ENCODE peak calls at places on chromosomes 6 and 20, in ten cellular contexts. X is fibroblast of mammary gland, E is right lobe of liver, W is K562, P is cardiac fibroblast, F is A549, O is BE2C, I is DND-41, C is retinal pigment epithelial cell, G is adrenal gland. K is an unnamed sample.

GRCh38 chr20:45095753-45096371 is 5.1 kb downstream of the KCNS1 start:
- DNase-seq in G (peak; percentile 70), O (peak; percentile 62), W (peak; percentile 63), F (peak; percentile 61), P (peak; percentile 81), I (peak; percentile 73), C (no peak), X (peak; percentile 69), E (peak; percentile 62), K (peak; percentile 80)

GRCh38 chr6:100999034-100999597 is 118.0 kb upstream of the ASCC3 start:
- DNase-seq in G (no peak), W (no peak), C (no peak), F (no peak), X (no peak), O (no peak), I (no peak), E (no peak), P (no peak), K (no peak)

GRCh38 chr20:19478320-19478719 is 265.9 kb downstream of the SLC24A3 start:
- DNase-seq in C (no peak), E (no peak), O (no peak), X (no peak), G (no peak), P (no peak), F (no peak), I (peak; percentile 12), W (no peak), K (no peak)

GRCh38 chr20:35908007-35908406 is 46.3 kb downstream of the SCAND1 start:
- DNase-seq in P (no peak), X (no peak), G (no peak), F (no peak), I (no peak), E (no peak), C (no peak), W (no peak), O (no peak), K (no peak)

GRCh38 chr20:15930324-15931305 is 642.6 kb downstream of the KIF16B start:
- DNase-seq in G (peak; percentile 50), C (peak; percentile 4), O (no peak), I (no peak), E (no peak), P (peak; percentile 5), X (peak; percentile 64), W (no peak), F (peak; percentile 43), K (no peak)

GRCh38 chr20:50526403-50526989 is 16.3 kb downstream of the PTPN1 start:
- DNase-seq in F (no peak), O (no peak), P (peak; percentile 37), C (no peak), G (no peak), I (no peak), X (peak; percentile 37), E (no peak), W (no peak), K (no peak)

GRCh38 chr20:50335866-50336265 is 145.2 kb downstream of the CEBPB start:
- DNase-seq in W (no peak), P (no peak), F (no peak), I (no peak), G (no peak), E (no peak), C (no peak), X (no peak), O (no peak), K (no peak)

GRCh38 chr6:16167219-16167618 is 38.3 kb downstream of the MYLIP start:
- DNase-seq in P (no peak), F (no peak), I (no peak), G (no peak), O (no peak), W (no peak), E (no peak), X (no peak), C (no peak), K (no peak)

GRCh38 chr6:7726416-7727149 is 684 bp downstream of the BMP6 start:
- DNase-seq in E (no peak), W (peak; percentile 16), O (no peak), I (no peak), G (no peak), F (peak; percentile 45), X (no peak), C (no peak), P (peak; percentile 12), K (peak; percentile 7)

GRCh38 chr6:7728855-7729590 is 3.1 kb downstream of the BMP6 start:
- DNase-seq in I (no peak), O (no peak), F (no peak), X (no peak), W (no peak), P (peak; percentile 54), G (no peak), C (no peak), E (no peak), K (peak; percentile 46)

GRCh38 chr6:7727951-7728854 is 2.3 kb downstream of the BMP6 start:
- DNase-seq in E (no peak), F (peak; percentile 45), I (no peak), P (peak; percentile 55), G (peak; percentile 35), O (peak; percentile 18), X (no peak), W (no peak), C (no peak), K (peak; percentile 52)

GRCh38 chr6:7725849-7726415 is at the start of gene BMP6:
- DNase-seq in C (peak; percentile 71), P (peak; percentile 92), I (no peak), E (peak; percentile 90), O (peak; percentile 90), F (peak; percentile 88), G (peak; percentile 92), X (peak; percentile 70), W (peak; percentile 98), K (peak; percentile 87)

DNA sequence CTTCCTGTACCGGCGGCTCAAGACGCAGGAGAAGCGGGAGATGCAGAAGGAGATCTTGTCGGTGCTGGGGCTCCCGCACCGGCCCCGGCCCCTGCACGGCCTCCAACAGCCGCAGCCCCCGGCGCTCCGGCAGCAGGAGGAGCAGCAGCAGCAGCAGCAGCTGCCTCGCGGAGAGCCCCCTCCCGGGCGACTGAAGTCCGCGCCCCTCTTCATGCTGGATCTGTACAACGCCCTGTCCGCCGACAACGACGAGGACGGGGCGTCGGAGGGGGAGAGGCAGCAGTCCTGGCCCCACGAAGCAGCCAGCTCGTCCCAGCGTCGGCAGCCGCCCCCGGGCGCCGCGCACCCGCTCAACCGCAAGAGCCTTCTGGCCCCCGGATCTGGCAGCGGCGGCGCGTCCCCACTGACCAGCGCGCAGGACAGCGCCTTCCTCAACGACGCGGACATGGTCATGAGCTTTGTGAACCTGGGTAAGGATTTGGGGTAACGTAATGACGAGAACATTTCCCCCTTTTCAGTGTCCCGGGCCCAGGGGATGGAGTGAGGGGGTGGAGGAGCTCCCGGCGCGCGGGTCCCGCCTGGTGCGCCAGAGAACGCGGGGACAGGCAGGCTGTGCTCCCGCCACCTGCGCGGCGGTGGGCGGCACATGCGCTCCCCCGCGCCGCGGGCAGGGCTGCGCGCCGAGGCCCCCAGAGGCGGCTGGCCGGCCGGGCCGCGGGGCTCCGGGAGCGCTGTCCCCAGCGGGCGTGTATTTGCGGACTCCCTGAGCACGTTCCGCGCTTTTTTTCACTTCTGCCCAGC is 1.5 kb downstream of the BMP6 start:
- DNase-seq in P (peak; percentile 34), I (no peak), W (no peak), F (peak; percentile 32), E (no peak), X (no peak), G (no peak), O (peak; percentile 11), C (no peak), K (peak; percentile 27)
- TF ChIP-seq CTCF in P (no peak), I (no peak), W (no peak), F (no peak), E (no peak), X (no peak), G (no peak), O (no peak), C (no peak), K (no peak)

GRCh38 chr6:51814418-51814817 is 273.0 kb downstream of the PKHD1 start:
- DNase-seq in I (peak; percentile 64), X (no peak), P (no peak), G (no peak), W (no peak), O (no peak), E (no peak), C (no peak), F (no peak), K (no peak)

GRCh38 chr6:51812231-51812630 is 275.2 kb downstream of the PKHD1 start:
- DNase-seq in G (no peak), F (no peak), C (no peak), X (no peak), I (no peak), P (no peak), W (no peak), E (no peak), O (no peak), K (no peak)

GRCh38 chr6:51817832-51818231 is 269.6 kb downstream of the PKHD1 start:
- DNase-seq in W (no peak), X (no peak), P (no peak), C (no peak), I (no peak), O (peak; percentile 8), E (no peak), F (no peak), G (no peak), K (no peak)

GRCh38 chr6:51818520-51819022 is 268.8 kb downstream of the PKHD1 start:
- DNase-seq in G (no peak), X (no peak), I (no peak), F (no peak), P (no peak), W (no peak), O (no peak), E (no peak), C (no peak), K (no peak)

DNA sequence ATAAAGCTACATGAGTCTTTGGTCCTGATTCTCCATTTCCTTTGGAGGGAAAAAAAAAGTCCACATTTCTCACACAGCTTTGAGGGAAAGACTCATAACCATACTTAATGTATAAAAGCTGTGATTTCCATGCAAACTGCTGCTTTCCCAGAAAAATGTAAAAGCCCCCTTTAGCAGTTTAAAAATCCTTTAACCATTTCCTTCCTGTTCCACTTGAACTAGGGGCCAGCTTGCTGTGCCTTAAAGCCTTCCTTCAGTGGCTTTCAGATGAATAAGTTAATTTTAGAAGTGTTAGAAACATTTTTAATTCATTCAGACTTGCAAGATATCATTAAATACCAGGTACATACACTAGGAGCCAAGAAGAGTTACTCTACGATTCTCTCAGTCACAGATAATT is 273.5 kb downstream of the PKHD1 start:
- DNase-seq in O (no peak), G (no peak), C (no peak), W (no peak), X (no peak), E (no peak), P (no peak), F (no peak), I (no peak), K (no peak)
- H3K4me3 ChIP-seq in O (no peak overlapping the region), G (no peak overlapping the region), C (no peak overlapping the region), W (no peak overlapping the region), X (no peak overlapping the region), E (no peak overlapping the region), P (no peak overlapping the region), F (no peak overlapping the region), I (no peak overlapping the region), K (no peak overlapping the region)

GRCh38 chr20:3173582-3174441 is 463 bp upstream of the LZTS3 start:
- DNase-seq in C (no peak), G (peak; percentile 92), I (peak; percentile 86), X (peak; percentile 59), F (peak; percentile 78), P (peak; percentile 80), O (peak; percentile 97), E (peak; percentile 93), W (peak; percentile 94), K (peak; percentile 58)
- TF ChIP-seq CTCF in C (peak; percentile 10), G (peak; percentile 5), I (no peak), X (no peak), F (no peak), P (peak; percentile 24), O (no peak), E (no peak), W (peak; percentile 23), K (peak; percentile 26)

GRCh38 chr6:39079726-39080125 is 31.1 kb downstream of the GLP1R start:
- DNase-seq in W (no peak), P (no peak), F (no peak), E (no peak), G (no peak), C (no peak), I (no peak), O (no peak), X (no peak), K (no peak)
- H3K4me3 ChIP-seq in W (no peak overlapping the region), P (no peak overlapping the region), F (no peak overlapping the region), E (no peak overlapping the region), G (no peak overlapping the region), C (no peak overlapping the region), I (no peak overlapping the region), O (no peak overlapping the region), X (no peak overlapping the region), K (no peak overlapping the region)

K was measured in fibroblast of the aortic adventitia.